ENCODE peak calls at places on chromosomes 3 and 15, in six cellular contexts. G is H7, D is HT1080, Q is tibial nerve, K is progenitor cell of endocrine pancreas, F is Calu3. U is an unnamed sample.

GRCh38 chr15:42549782-42550392 is 1.2 kb downstream of the HAUS2 start:
- DNase-seq in Q (no peak), D (no peak), F (no peak), K (no peak), G (no peak), U (no peak)

GRCh38 chr3:163382183-163382582 is 1696.1 kb downstream of the SI start:
- DNase-seq in Q (no peak), F (no peak), G (no peak), D (no peak), K (no peak), U (no peak)

GRCh38 chr3:160193644-160194192 is 31.5 kb upstream of the C3orf80 start:
- DNase-seq in F (no peak), G (no peak), K (no peak), Q (no peak), D (no peak), U (no peak)

GRCh38 chr3:37988931-37989525 is 1.6 kb upstream of the VILL start:
- DNase-seq in D (no peak), F (no peak), K (no peak), G (no peak), Q (peak), U (no peak)

GRCh38 chr3:160756907-160757623 is 1.0 kb downstream of the PPM1L start:
- DNase-seq in F (peak), K (no peak), D (no peak), Q (no peak), G (peak), U (peak)

GRCh38 chr3:71421820-71422566 is 161.5 kb downstream of the FOXP1 start:
- DNase-seq in F (no peak), K (no peak), D (no peak), Q (no peak), G (no peak), U (no peak)

GRCh38 chr15:52102468-52102867 is 10.1 kb downstream of the BCL2L10 start:
- DNase-seq in K (no peak), G (no peak), Q (no peak), D (peak), F (no peak), U (no peak)

GRCh38 chr3:142180761-142181362 is 31.5 kb upstream of the TFDP2 start:
- DNase-seq in K (no peak), D (peak), G (peak), F (peak), Q (no peak), U (peak)

GRCh38 chr3:20107722-20108121 is 67.5 kb downstream of the KAT2B start:
- DNase-seq in Q (no peak), K (no peak), D (no peak), F (no peak), G (no peak), U (no peak)

U was measured in hepatocyte.